ENCODE peak calls at places on chromosomes 5 and 9, in nine cellular contexts. G is cardiac muscle cell; M is heart right ventricle; R is mammary epithelial cell; W is aorta; Y is suprapubic skin; I is endodermal cell; C is A673; V is CD8-positive, alpha-beta T cell. S is an unnamed sample. For H3K4me1 and H3K36me3, the result is how much of the 10 kb centered on the place peaks cover.

GRCh38 chr5:149922950-149923349 is 21.6 kb downstream of the PDE6A start:
- DNase-seq in G (no peak), M (no peak), R (peak), W (no peak), Y (no peak), I (no peak), C (no peak), V (no peak), S (no peak)

GRCh38 chr9:32486839-32487562 is 39.0 kb downstream of the RIGI start:
- DNase-seq in G (no peak), M (no peak), R (peak), W (no peak), Y (no peak), I (no peak), C (no peak), V (no peak), S (peak)

GRCh38 chr5:65292196-65292595 is 189.5 kb downstream of the ADAMTS6 start:
- DNase-seq in G (peak), M (no peak), R (no peak), W (no peak), Y (no peak), I (no peak), C (no peak), V (no peak), S (no peak)

GRCh38 chr5:115788440-115788839 is 28.0 kb downstream of the CDO1 start:
- DNase-seq in G (no peak), M (no peak), R (no peak), W (no peak), Y (no peak), I (no peak), C (no peak), V (no peak), S (no peak)

GRCh38 chr5:56466136-56466816 is 233.1 kb upstream of the ANKRD55 start:
- DNase-seq in G (no peak), M (no peak), R (no peak), W (no peak), Y (no peak), I (no peak), C (no peak), V (no peak), S (no peak)

GRCh38 chr5:172701336-172702061 is 60.4 kb downstream of the NEURL1B start:
- DNase-seq in G (no peak), M (no peak), R (no peak), W (no peak), Y (no peak), I (no peak), C (no peak), V (no peak), S (no peak)

GRCh38 chr5:79042188-79042587 is 27.3 kb downstream of the DMGDH start:
- DNase-seq in G (no peak), M (no peak), R (no peak), W (no peak), Y (no peak), I (no peak), C (no peak), V (no peak), S (no peak)

GRCh38 chr5:76715734-76716455 is at the start of gene F2R:
- DNase-seq in G (peak), M (peak), R (peak), W (peak), Y (no peak), I (peak), C (peak), V (no peak), S (peak)

GRCh38 chr5:90134892-90135291 is 274.7 kb downstream of the CETN3 start:
- DNase-seq in G (peak), M (peak), R (no peak), W (peak), Y (no peak), I (no peak), C (no peak), V (no peak), S (no peak)

GRCh38 chr5:56112526-56113121 is 117.9 kb upstream of the IL6ST start:
- DNase-seq in G (peak), M (no peak), R (peak), W (no peak), Y (no peak), I (no peak), C (no peak), V (no peak), S (no peak)

GRCh38 chr5:78638423-78638822 is 10.1 kb downstream of the LHFPL2 start:
- DNase-seq in G (peak), M (peak), R (peak), W (peak), Y (no peak), I (no peak), C (no peak), V (no peak), S (peak)

GRCh38 chr5:108727154-108727638 is 20.5 kb upstream of the FER start:
- DNase-seq in G (peak), M (no peak), R (no peak), W (peak), Y (no peak), I (no peak), C (no peak), V (no peak), S (peak)

GRCh38 chr5:30832519-30832918 is 361.0 kb upstream of the CDH6 start:
- DNase-seq in G (no peak), M (no peak), R (no peak), W (no peak), Y (no peak), I (no peak), C (peak), V (no peak), S (no peak)

GRCh38 chr9:131661954-131662621 is 77.8 kb downstream of the RAPGEF1 start:
- DNase-seq in G (no peak), M (no peak), R (no peak), W (no peak), Y (no peak), I (no peak), C (no peak), V (no peak), S (no peak)
- H3K4me1 ChIP-seq in G (under half), M (half or more), R (under half), W (under half), Y (under half), I (under half), C (under half), V (under half), S (under half)

DNA sequence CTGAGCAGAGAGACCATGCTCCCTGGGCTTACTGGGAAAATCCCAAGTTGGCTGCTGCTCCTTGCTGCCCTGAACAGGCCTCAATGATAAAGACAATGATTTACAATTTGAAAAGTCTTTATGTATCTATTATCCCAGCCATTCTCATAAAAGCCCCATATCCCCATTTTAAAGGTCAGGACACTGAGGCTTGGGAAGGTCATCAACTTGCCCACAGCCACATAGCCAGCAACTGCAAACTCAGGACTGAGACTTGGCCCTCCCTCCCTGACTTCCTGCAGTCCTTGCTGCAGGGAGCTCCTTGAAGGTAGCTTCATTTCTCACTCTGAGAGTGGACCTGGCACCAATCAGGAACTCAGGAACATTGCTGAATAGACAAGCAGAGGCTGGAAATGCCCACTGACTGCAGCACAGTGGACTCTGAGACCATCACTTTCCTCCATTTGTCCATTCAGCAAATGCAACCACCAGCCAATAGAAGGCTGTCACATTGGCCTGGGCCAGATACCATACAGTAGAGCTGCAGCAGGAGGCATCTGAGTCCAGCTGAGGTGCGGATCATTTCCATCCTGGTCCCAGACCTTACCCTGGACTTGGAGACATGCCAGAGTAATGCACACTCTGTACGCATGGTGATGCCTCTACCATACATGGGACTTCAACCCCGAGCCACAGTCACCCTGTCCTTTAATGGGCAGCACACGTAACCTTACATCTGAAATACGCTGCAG is 18.3 kb downstream of the TNIP1 start:
- DNase-seq in G (no peak), M (no peak), R (no peak), W (no peak), Y (no peak), I (no peak), C (no peak), V (no peak), S (peak)
- H3K36me3 ChIP-seq in G (under half), M (under half), R (under half), W (under half), Y (half or more), I (under half), C (under half), V (half or more), S (under half)

GRCh38 chr9:129331772-129332512 is 153.9 kb upstream of the IER5L start:
- DNase-seq in G (no peak), M (no peak), R (peak), W (no peak), Y (no peak), I (peak), C (no peak), V (no peak), S (no peak)

GRCh38 chr9:129330711-129331279 is 152.7 kb upstream of the IER5L start:
- DNase-seq in G (peak), M (no peak), R (no peak), W (no peak), Y (no peak), I (peak), C (peak), V (no peak), S (no peak)

GRCh38 chr9:129332581-129332980 is 154.5 kb upstream of the IER5L start:
- DNase-seq in G (no peak), M (no peak), R (no peak), W (no peak), Y (no peak), I (no peak), C (no peak), V (no peak), S (no peak)

GRCh38 chr9:129333613-129333960 is 155.5 kb upstream of the IER5L start:
- DNase-seq in G (no peak), M (no peak), R (no peak), W (peak), Y (no peak), I (peak), C (no peak), V (no peak), S (no peak)

GRCh38 chr9:129331366-129331765 is 153.3 kb upstream of the IER5L start:
- DNase-seq in G (no peak), M (no peak), R (no peak), W (no peak), Y (no peak), I (no peak), C (no peak), V (no peak), S (no peak)
- H3K4me1 ChIP-seq in G (under half), M (half or more), R (under half), W (under half), Y (half or more), I (under half), C (under half), V (under half), S (under half)

GRCh38 chr5:133108481-133108921 is 56.7 kb downstream of the HSPA4 start:
- DNase-seq in G (no peak), M (no peak), R (no peak), W (no peak), Y (no peak), I (no peak), C (no peak), V (no peak), S (no peak)
- H3K36me3 ChIP-seq in G (under half), M (under half), R (under half), W (under half), Y (under half), I (under half), C (under half), V (under half), S (under half)

GRCh38 chr9:113711251-113711650 is 164.9 kb upstream of the ZNF618 start:
- DNase-seq in G (no peak), M (no peak), R (no peak), W (no peak), Y (peak), I (peak), C (no peak), V (no peak), S (no peak)
- H3K4me1 ChIP-seq in G (under half), M (under half), R (under half), W (under half), Y (under half), I (under half), C (under half), V (under half), S (under half)

GRCh38 chr5:71492817-71493615 is 37.6 kb downstream of the BDP1 start:
- DNase-seq in G (no peak), M (no peak), R (no peak), W (no peak), Y (no peak), I (no peak), C (no peak), V (no peak), S (no peak)
- H3K36me3 ChIP-seq in G (half or more), M (half or more), R (half or more), W (under half), Y (half or more), I (half or more), C (half or more), V (under half), S (under half)

DNA sequence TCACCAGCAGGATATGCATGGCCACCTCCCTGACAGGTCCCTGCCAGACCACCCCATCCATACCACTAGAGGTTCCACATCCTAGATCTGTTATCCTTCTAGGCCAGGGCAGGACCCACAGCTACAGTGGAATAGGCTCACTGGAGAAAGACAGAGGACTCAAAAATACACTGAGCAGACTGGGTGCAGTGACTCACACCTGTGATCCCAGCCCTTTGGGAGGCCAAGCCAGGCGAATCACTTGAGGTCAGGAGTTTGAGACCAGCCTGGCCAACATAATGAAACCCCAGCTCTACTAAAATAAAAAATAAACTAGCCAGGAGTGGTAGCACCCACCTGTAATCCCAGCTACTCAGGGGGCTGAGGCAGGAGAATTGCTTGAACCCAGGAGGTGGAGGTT is 56.5 kb upstream of the TESK1 start:
- DNase-seq in G (no peak), M (no peak), R (peak), W (no peak), Y (no peak), I (no peak), C (no peak), V (no peak), S (no peak)
- H3K4me1 ChIP-seq in G (under half), M (under half), R (under half), W (under half), Y (under half), I (under half), C (under half), V (under half), S (under half)

S was measured in small intestine.